ENCODE peak calls at places on chromosomes 11 and 22, in nine cellular contexts. One of them, this sample, is unnamed. For H3K4me1, the result is how much of the 10 kb centered on the place peaks cover.

GRCh38 chr11:9109858-9110731 is 18.7 kb upstream of the SCUBE2 start:
- DNase-seq in OCI-LY7: no peak
- DNase-seq in GM23338: no peak
- DNase-seq in HCT116: no peak
- DNase-seq in hepatocyte: no peak
- DNase-seq in MM.1S: no peak
- DNase-seq in neural progenitor cell: no peak
- DNase-seq in PC-3: no peak
- DNase-seq in SK-N-SH: no peak
- DNase-seq in this sample: no peak

GRCh38 chr22:37498289-37498909 is 12.2 kb upstream of the MFNG start:
- DNase-seq in OCI-LY7: peak
- DNase-seq in GM23338: peak
- DNase-seq in HCT116: no peak
- DNase-seq in hepatocyte: peak
- DNase-seq in MM.1S: peak
- DNase-seq in neural progenitor cell: peak
- DNase-seq in PC-3: no peak
- DNase-seq in SK-N-SH: peak
- DNase-seq in this sample: no peak

GRCh38 chr22:30390974-30391691 is 3.9 kb upstream of the RNF215 start:
- DNase-seq in OCI-LY7: peak
- DNase-seq in GM23338: peak
- DNase-seq in HCT116: peak
- DNase-seq in hepatocyte: peak
- DNase-seq in MM.1S: peak
- DNase-seq in neural progenitor cell: peak
- DNase-seq in PC-3: peak
- DNase-seq in SK-N-SH: peak
- DNase-seq in this sample: peak

GRCh38 chr11:13784441-13784840 is 116.0 kb downstream of the FAR1 start:
- DNase-seq in OCI-LY7: no peak
- DNase-seq in GM23338: no peak
- DNase-seq in HCT116: no peak
- DNase-seq in hepatocyte: no peak
- DNase-seq in MM.1S: no peak
- DNase-seq in neural progenitor cell: no peak
- DNase-seq in PC-3: no peak
- DNase-seq in SK-N-SH: no peak
- DNase-seq in this sample: no peak

GRCh38 chr11:36306888-36307287 is 10.8 kb downstream of the PRR5L start:
- DNase-seq in OCI-LY7: no peak
- DNase-seq in GM23338: peak
- DNase-seq in HCT116: peak
- DNase-seq in hepatocyte: peak
- DNase-seq in MM.1S: peak
- DNase-seq in neural progenitor cell: peak
- DNase-seq in PC-3: peak
- DNase-seq in SK-N-SH: peak
- DNase-seq in this sample: peak

GRCh38 chr11:10657308-10658271 is 36.0 kb downstream of the IRAG1 start:
- DNase-seq in OCI-LY7: no peak
- DNase-seq in GM23338: peak
- DNase-seq in HCT116: no peak
- DNase-seq in hepatocyte: peak
- DNase-seq in MM.1S: peak
- DNase-seq in neural progenitor cell: no peak
- DNase-seq in PC-3: peak
- DNase-seq in SK-N-SH: no peak
- DNase-seq in this sample: peak

GRCh38 chr11:119481667-119482400 is 58.9 kb upstream of the THY1 start:
- DNase-seq in OCI-LY7: no peak
- DNase-seq in GM23338: no peak
- DNase-seq in HCT116: no peak
- DNase-seq in hepatocyte: no peak
- DNase-seq in MM.1S: no peak
- DNase-seq in neural progenitor cell: no peak
- DNase-seq in PC-3: no peak
- DNase-seq in SK-N-SH: no peak
- DNase-seq in this sample: peak

GRCh38 chr22:48931452-48931851 is 896.2 kb downstream of the BRD1 start:
- DNase-seq in OCI-LY7: no peak
- DNase-seq in GM23338: no peak
- DNase-seq in HCT116: no peak
- DNase-seq in hepatocyte: no peak
- DNase-seq in MM.1S: no peak
- DNase-seq in neural progenitor cell: no peak
- DNase-seq in PC-3: no peak
- DNase-seq in SK-N-SH: no peak
- DNase-seq in this sample: no peak

GRCh38 chr11:71341596-71341995 is 89.2 kb upstream of the SHANK2 start:
- DNase-seq in OCI-LY7: no peak
- DNase-seq in GM23338: no peak
- DNase-seq in HCT116: no peak
- DNase-seq in hepatocyte: no peak
- DNase-seq in MM.1S: no peak
- DNase-seq in neural progenitor cell: no peak
- DNase-seq in PC-3: no peak
- DNase-seq in SK-N-SH: no peak
- DNase-seq in this sample: no peak

GRCh38 chr11:77379253-77379652 is 77.8 kb upstream of the GDPD4 start:
- DNase-seq in OCI-LY7: no peak
- DNase-seq in GM23338: no peak
- DNase-seq in HCT116: no peak
- DNase-seq in hepatocyte: no peak
- DNase-seq in MM.1S: no peak
- DNase-seq in neural progenitor cell: no peak
- DNase-seq in PC-3: peak
- DNase-seq in SK-N-SH: no peak
- DNase-seq in this sample: peak

GRCh38 chr11:117823294-117823940 is 1.1 kb downstream of the FXYD2 start:
- DNase-seq in OCI-LY7: peak
- DNase-seq in GM23338: no peak
- DNase-seq in HCT116: no peak
- DNase-seq in hepatocyte: no peak
- DNase-seq in MM.1S: no peak
- DNase-seq in neural progenitor cell: peak
- DNase-seq in PC-3: no peak
- DNase-seq in SK-N-SH: no peak
- DNase-seq in this sample: no peak
- H3K4me1 ChIP-seq in OCI-LY7: under half
- H3K4me1 ChIP-seq in GM23338: under half
- H3K4me1 ChIP-seq in HCT116: under half
- H3K4me1 ChIP-seq in hepatocyte: under half
- H3K4me1 ChIP-seq in MM.1S: under half
- H3K4me1 ChIP-seq in neural progenitor cell: under half
- H3K4me1 ChIP-seq in PC-3: under half
- H3K4me1 ChIP-seq in SK-N-SH: under half
- H3K4me1 ChIP-seq in this sample: under half

GRCh38 chr22:19183216-19183615 is 4.7 kb upstream of the SLC25A1 start:
- DNase-seq in OCI-LY7: no peak
- DNase-seq in GM23338: no peak
- DNase-seq in HCT116: no peak
- DNase-seq in hepatocyte: no peak
- DNase-seq in MM.1S: no peak
- DNase-seq in neural progenitor cell: no peak
- DNase-seq in PC-3: no peak
- DNase-seq in SK-N-SH: no peak
- DNase-seq in this sample: no peak

GRCh38 chr22:19180234-19180633 is 1.7 kb upstream of the SLC25A1 start:
- DNase-seq in OCI-LY7: no peak
- DNase-seq in GM23338: no peak
- DNase-seq in HCT116: no peak
- DNase-seq in hepatocyte: no peak
- DNase-seq in MM.1S: no peak
- DNase-seq in neural progenitor cell: no peak
- DNase-seq in PC-3: no peak
- DNase-seq in SK-N-SH: no peak
- DNase-seq in this sample: no peak

GRCh38 chr22:19180740-19181410 is 2.3 kb upstream of the SLC25A1 start:
- DNase-seq in OCI-LY7: no peak
- DNase-seq in GM23338: no peak
- DNase-seq in HCT116: no peak
- DNase-seq in hepatocyte: peak
- DNase-seq in MM.1S: no peak
- DNase-seq in neural progenitor cell: peak
- DNase-seq in PC-3: no peak
- DNase-seq in SK-N-SH: no peak
- DNase-seq in this sample: no peak

GRCh38 chr22:19182472-19183157 is 4.1 kb upstream of the SLC25A1 start:
- DNase-seq in OCI-LY7: no peak
- DNase-seq in GM23338: no peak
- DNase-seq in HCT116: no peak
- DNase-seq in hepatocyte: peak
- DNase-seq in MM.1S: no peak
- DNase-seq in neural progenitor cell: no peak
- DNase-seq in PC-3: no peak
- DNase-seq in SK-N-SH: no peak
- DNase-seq in this sample: no peak

DNA sequence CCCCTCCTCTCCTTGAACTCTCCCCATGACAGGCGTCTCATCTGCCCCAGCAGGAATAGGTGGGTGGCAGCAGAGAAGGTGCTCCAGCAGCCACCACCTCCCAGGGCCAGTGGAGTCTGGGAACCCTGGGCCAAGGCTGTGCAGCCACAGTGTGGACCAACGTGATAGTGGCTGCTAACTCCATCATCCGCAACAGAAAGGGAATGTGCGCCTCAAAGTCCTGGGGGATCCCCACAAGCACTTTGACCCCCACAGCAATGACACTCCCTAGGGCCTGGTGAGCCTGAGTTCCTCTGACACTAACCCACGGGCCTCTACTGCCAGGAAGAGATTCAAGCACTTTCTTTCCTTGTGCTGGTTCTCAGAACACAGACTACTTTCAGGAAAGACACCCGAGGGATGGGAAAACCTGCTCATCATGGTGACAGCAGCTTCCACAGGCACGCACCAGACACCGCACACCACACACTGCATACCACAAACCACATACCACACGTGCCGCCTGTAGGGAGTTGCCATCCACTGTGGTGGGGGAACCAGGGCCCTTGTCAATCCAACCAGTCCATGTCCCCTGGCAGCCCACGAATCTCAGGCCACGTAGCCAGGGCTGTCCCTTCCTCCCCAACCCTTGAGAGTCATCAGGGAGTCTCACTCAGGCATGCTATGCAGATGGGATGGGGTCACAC is 3.4 kb upstream of the SLC25A1 start:
- DNase-seq in OCI-LY7: no peak
- DNase-seq in GM23338: no peak
- DNase-seq in HCT116: no peak
- DNase-seq in hepatocyte: peak
- DNase-seq in MM.1S: no peak
- DNase-seq in neural progenitor cell: no peak
- DNase-seq in PC-3: no peak
- DNase-seq in SK-N-SH: no peak
- DNase-seq in this sample: no peak
- TF ChIP-seq EZH2phosphoT487 in OCI-LY7: no peak
- TF ChIP-seq EZH2phosphoT487 in GM23338: no peak
- TF ChIP-seq EZH2phosphoT487 in HCT116: no peak
- TF ChIP-seq EZH2phosphoT487 in hepatocyte: no peak
- TF ChIP-seq EZH2phosphoT487 in MM.1S: no peak
- TF ChIP-seq EZH2phosphoT487 in neural progenitor cell: no peak
- TF ChIP-seq EZH2phosphoT487 in PC-3: no peak
- TF ChIP-seq EZH2phosphoT487 in SK-N-SH: no peak
- TF ChIP-seq EZH2phosphoT487 in this sample: no peak

DNA sequence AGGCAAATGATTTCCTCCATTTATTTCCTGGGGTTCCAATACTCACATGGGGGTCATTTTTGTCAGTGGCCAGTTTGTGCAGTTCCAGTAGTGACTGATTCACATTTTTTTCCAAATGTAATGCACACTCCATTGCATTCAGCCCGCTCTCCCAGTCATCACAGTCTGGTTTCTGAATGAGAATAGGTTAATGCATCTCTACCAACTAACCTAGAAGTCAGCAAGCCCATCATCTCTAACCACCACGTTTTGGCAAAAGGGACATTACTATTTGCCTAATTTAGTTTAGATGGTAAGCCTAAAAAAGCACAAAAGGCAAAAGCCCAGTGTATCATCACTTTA is 2.5 kb downstream of the FTH1 start:
- DNase-seq in OCI-LY7: no peak
- DNase-seq in GM23338: no peak
- DNase-seq in HCT116: no peak
- DNase-seq in hepatocyte: no peak
- DNase-seq in MM.1S: no peak
- DNase-seq in neural progenitor cell: no peak
- DNase-seq in PC-3: no peak
- DNase-seq in SK-N-SH: no peak
- DNase-seq in this sample: no peak
- H3K4me1 ChIP-seq in OCI-LY7: half or more
- H3K4me1 ChIP-seq in GM23338: under half
- H3K4me1 ChIP-seq in HCT116: under half
- H3K4me1 ChIP-seq in hepatocyte: under half
- H3K4me1 ChIP-seq in MM.1S: under half
- H3K4me1 ChIP-seq in neural progenitor cell: under half
- H3K4me1 ChIP-seq in PC-3: under half
- H3K4me1 ChIP-seq in SK-N-SH: under half
- H3K4me1 ChIP-seq in this sample: under half

GRCh38 chr22:46293591-46294260 is 2.9 kb upstream of the GTSE1 start:
- DNase-seq in OCI-LY7: peak
- DNase-seq in GM23338: no peak
- DNase-seq in HCT116: no peak
- DNase-seq in hepatocyte: no peak
- DNase-seq in MM.1S: peak
- DNase-seq in neural progenitor cell: no peak
- DNase-seq in PC-3: no peak
- DNase-seq in SK-N-SH: no peak
- DNase-seq in this sample: peak

GRCh38 chr22:46294784-46295183 is 1.9 kb upstream of the GTSE1 start:
- DNase-seq in OCI-LY7: no peak
- DNase-seq in GM23338: no peak
- DNase-seq in HCT116: no peak
- DNase-seq in hepatocyte: no peak
- DNase-seq in MM.1S: no peak
- DNase-seq in neural progenitor cell: no peak
- DNase-seq in PC-3: no peak
- DNase-seq in SK-N-SH: no peak
- DNase-seq in this sample: no peak

GRCh38 chr22:46297151-46297819 is 615 bp downstream of the GTSE1 start:
- DNase-seq in OCI-LY7: peak
- DNase-seq in GM23338: peak
- DNase-seq in HCT116: no peak
- DNase-seq in hepatocyte: peak
- DNase-seq in MM.1S: peak
- DNase-seq in neural progenitor cell: peak
- DNase-seq in PC-3: peak
- DNase-seq in SK-N-SH: no peak
- DNase-seq in this sample: peak

GRCh38 chr22:46296257-46297150 is at the start of gene GTSE1:
- DNase-seq in OCI-LY7: peak
- DNase-seq in GM23338: peak
- DNase-seq in HCT116: peak
- DNase-seq in hepatocyte: peak
- DNase-seq in MM.1S: peak
- DNase-seq in neural progenitor cell: peak
- DNase-seq in PC-3: peak
- DNase-seq in SK-N-SH: peak
- DNase-seq in this sample: peak

GRCh38 chr22:46295277-46295971 is 1.2 kb upstream of the GTSE1 start:
- DNase-seq in OCI-LY7: peak
- DNase-seq in GM23338: no peak
- DNase-seq in HCT116: no peak
- DNase-seq in hepatocyte: no peak
- DNase-seq in MM.1S: no peak
- DNase-seq in neural progenitor cell: no peak
- DNase-seq in PC-3: no peak
- DNase-seq in SK-N-SH: peak
- DNase-seq in this sample: peak
- TF ChIP-seq EZH2phosphoT487 in OCI-LY7: no peak
- TF ChIP-seq EZH2phosphoT487 in GM23338: no peak
- TF ChIP-seq EZH2phosphoT487 in HCT116: no peak
- TF ChIP-seq EZH2phosphoT487 in hepatocyte: no peak
- TF ChIP-seq EZH2phosphoT487 in MM.1S: no peak
- TF ChIP-seq EZH2phosphoT487 in neural progenitor cell: no peak
- TF ChIP-seq EZH2phosphoT487 in PC-3: no peak
- TF ChIP-seq EZH2phosphoT487 in SK-N-SH: no peak
- TF ChIP-seq EZH2phosphoT487 in this sample: no peak

This sample was measured in GM23248.